ENCODE peak calls at places on chromosomes 2 and 18, in nine cellular contexts. B is astrocyte of the spinal cord; H is kidney tubule cell; W is naive thymus-derived CD4-positive, alpha-beta T cell; X is NCI-H748 treated with DMSO at 0.1 percent for 48 hours; Z is astrocyte of the cerebellum; F is endothelial cell; S is activated CD4-positive, alpha-beta T cell treated with anti-CD3 and anti-CD28 coated beads for 36 hours; V is NCI-H1694. J is an unnamed sample.
A peak's percentile ranks its signal among the peaks of the same experiment; 100 is the strongest.

GRCh38 chr2:11446733-11447248 is 19.2 kb downstream of the E2F6 start:
- DNase-seq in W (peak; percentile 22), F (peak; percentile 75), B (peak; percentile 70), S (peak; percentile 62), V (peak; percentile 79), H (peak; percentile 58), Z (peak; percentile 48), X (peak; percentile 40), J (peak; percentile 49)

GRCh38 chr2:183495079-183495478 is 370.8 kb downstream of the NUP35 start:
- DNase-seq in F (no peak), Z (no peak), W (no peak), X (no peak), S (no peak), H (no peak), V (no peak), B (no peak), J (no peak)

GRCh38 chr2:189440947-189441708 is at the start of gene WDR75:
- DNase-seq in S (peak; percentile 95), V (peak; percentile 91), Z (peak; percentile 88), B (peak; percentile 97), H (peak; percentile 95), W (peak; percentile 92), F (peak; percentile 86), X (peak; percentile 97), J (peak; percentile 92)

GRCh38 chr2:52539026-52539964 is 1228.3 kb upstream of the CHAC2 start:
- DNase-seq in F (no peak), W (no peak), Z (no peak), X (no peak), H (no peak), B (no peak), S (no peak), V (no peak), J (no peak)

GRCh38 chr18:56545539-56545938 is 92.9 kb downstream of the TXNL1 start:
- DNase-seq in X (no peak), S (no peak), B (no peak), Z (no peak), H (no peak), F (no peak), W (no peak), V (no peak), J (no peak)

GRCh38 chr2:117997872-117998454 is 15.9 kb downstream of the CCDC93 start:
- DNase-seq in W (no peak), B (no peak), Z (no peak), S (no peak), V (no peak), X (no peak), H (no peak), F (no peak), J (no peak)

GRCh38 chr18:58911241-58911640 is 46.6 kb downstream of the ZNF532 start:
- DNase-seq in B (no peak), X (no peak), H (no peak), V (no peak), Z (no peak), S (no peak), F (no peak), W (no peak), J (no peak)

GRCh38 chr2:229044581-229044980 is 226.5 kb downstream of the PID1 start:
- DNase-seq in X (no peak), S (no peak), V (no peak), H (no peak), W (no peak), F (no peak), B (peak; percentile 23), Z (no peak), J (no peak)

GRCh38 chr2:82314836-82315472 is 2010.4 kb upstream of the LRRTM1 start:
- DNase-seq in Z (no peak), H (no peak), S (no peak), X (no peak), W (no peak), F (no peak), B (no peak), V (no peak), J (no peak)

GRCh38 chr2:9347411-9347853 is 75.9 kb downstream of the ITGB1BP1 start:
- DNase-seq in V (no peak), H (no peak), S (no peak), X (no peak), W (no peak), Z (no peak), B (no peak), F (no peak), J (no peak)

GRCh38 chr2:151258121-151258520 is 3.5 kb downstream of the RBM43 start:
- DNase-seq in F (no peak), S (no peak), B (peak; percentile 83), X (no peak), Z (peak; percentile 78), H (peak; percentile 51), W (no peak), V (no peak), J (no peak)

GRCh38 chr2:172270278-172271079 is 156.9 kb upstream of the ITGA6 start:
- DNase-seq in W (peak; percentile 26), H (peak; percentile 52), F (no peak), X (peak; percentile 80), Z (no peak), S (peak; percentile 37), V (no peak), B (no peak), J (no peak)

GRCh38 chr2:48145845-48146452 is 239.7 kb upstream of the FBXO11 start:
- DNase-seq in V (no peak), Z (no peak), F (no peak), H (no peak), B (no peak), S (peak; percentile 22), W (no peak), X (no peak), J (peak; percentile 19)

GRCh38 chr2:120555066-120555465 is 180.6 kb upstream of the GLI2 start:
- DNase-seq in B (no peak), H (no peak), W (no peak), X (no peak), S (no peak), Z (no peak), V (no peak), F (no peak), J (no peak)

GRCh38 chr2:47265751-47266231 is 110.7 kb upstream of the STPG4 start:
- DNase-seq in B (no peak), F (no peak), H (peak; percentile 46), V (no peak), S (no peak), Z (no peak), X (peak; percentile 13), W (no peak), J (no peak)

GRCh38 chr2:64328415-64328722 is 125.6 kb upstream of the LGALSL start:
- DNase-seq in W (no peak), B (no peak), Z (no peak), F (no peak), V (no peak), H (no peak), S (no peak), X (no peak), J (no peak)

GRCh38 chr2:85183481-85183880 is 50.3 kb downstream of the TCF7L1 start:
- DNase-seq in S (no peak), W (no peak), H (no peak), F (no peak), V (no peak), X (no peak), B (peak; percentile 40), Z (no peak), J (no peak)

GRCh38 chr18:55400590-55401274 is 187.3 kb downstream of the TCF4 start:
- DNase-seq in W (no peak), H (no peak), S (no peak), B (peak; percentile 50), Z (no peak), F (no peak), V (no peak), X (no peak), J (no peak)

GRCh38 chr2:64504774-64505720 is 19.1 kb upstream of the AFTPH start:
- DNase-seq in H (no peak), F (no peak), V (no peak), X (no peak), S (no peak), W (no peak), B (no peak), Z (no peak), J (no peak)

GRCh38 chr2:225995788-225996476 is 596.4 kb downstream of the NYAP2 start:
- DNase-seq in Z (no peak), V (no peak), F (no peak), X (peak; percentile 4), H (peak; percentile 68), S (no peak), W (no peak), B (peak; percentile 55), J (no peak)

GRCh38 chr2:68292108-68292710 is 27.5 kb downstream of the CNRIP1 start:
- DNase-seq in W (peak; percentile 1), Z (peak; percentile 16), V (peak; percentile 22), H (peak; percentile 31), S (peak; percentile 37), X (no peak), F (no peak), B (no peak), J (peak; percentile 15)

GRCh38 chr2:188414412-188414811 is 122.7 kb downstream of the GULP1 start:
- DNase-seq in V (no peak), S (no peak), H (peak; percentile 73), X (no peak), B (peak; percentile 53), W (no peak), F (no peak), Z (peak; percentile 34), J (no peak)

GRCh38 chr2:117828870-117829269 is 14.4 kb downstream of the DDX18 start:
- DNase-seq in H (no peak), S (no peak), F (no peak), W (no peak), B (no peak), X (no peak), Z (no peak), V (no peak), J (no peak)

GRCh38 chr2:28271231-28271913 is 121.3 kb upstream of the FOSL2 start:
- DNase-seq in S (no peak), F (no peak), V (no peak), Z (no peak), X (no peak), H (peak; percentile 39), B (no peak), W (no peak), J (no peak)

GRCh38 chr2:112480540-112481049 is 1.4 kb upstream of the TTL start:
- DNase-seq in W (peak; percentile 5), X (no peak), S (peak; percentile 41), V (no peak), F (no peak), H (peak; percentile 39), B (no peak), Z (no peak), J (no peak)

GRCh38 chr18:38362286-38362792 is 796.7 kb upstream of the CELF4 start:
- DNase-seq in V (peak; percentile 25), H (no peak), X (no peak), F (no peak), Z (no peak), W (no peak), B (no peak), S (no peak), J (no peak)

GRCh38 chr2:129752686-129753085 is 226.8 kb upstream of the RAB6C start:
- DNase-seq in S (no peak), W (no peak), F (no peak), H (no peak), X (no peak), Z (no peak), B (no peak), V (no peak), J (no peak)

GRCh38 chr2:157444643-157445040 is 753 bp upstream of the CYTIP start:
- DNase-seq in B (no peak), W (no peak), Z (no peak), H (no peak), V (no peak), X (no peak), F (no peak), S (peak; percentile 68), J (no peak)

GRCh38 chr2:200028998-200029397 is 73.6 kb downstream of the MAIP1 start:
- DNase-seq in F (no peak), B (peak; percentile 16), S (no peak), X (no peak), W (no peak), V (no peak), H (peak; percentile 29), Z (peak; percentile 80), J (no peak)

J was measured in immature natural killer cell.